ENCODE peak calls at places on chromosome 17, in ten cellular contexts. N is tibial nerve, I is adrenal gland, Y is mammary epithelial cell, M is left ventricle myocardium inferior, W is GM23248, O is body of pancreas, H is heart right ventricle, X is substantia nigra, C is AG04450. J is an unnamed sample.

GRCh38 chr17:80475949-80476876 is at the start of gene NPTX1:
- DNase-seq in O (no peak), I (no peak), C (no peak), Y (no peak), M (no peak), H (no peak), N (no peak), W (peak), X (no peak), J (no peak)

GRCh38 chr17:31052187-31052889 is 42.4 kb upstream of the NF1 start:
- DNase-seq in W (peak), M (peak), C (peak), I (peak), Y (peak), H (peak), X (no peak), O (peak), N (no peak), J (no peak)

GRCh38 chr17:30584810-30585209 is 107.6 kb downstream of the GOSR1 start:
- DNase-seq in O (no peak), H (no peak), W (no peak), N (no peak), M (no peak), I (no peak), Y (no peak), C (no peak), X (no peak), J (no peak)

GRCh38 chr17:15265131-15265530 is at the start of gene PMP22:
- DNase-seq in N (no peak), X (no peak), H (peak), C (no peak), M (peak), W (peak), I (no peak), O (no peak), Y (no peak), J (no peak)

GRCh38 chr17:56982312-56982711 is 4.4 kb downstream of the SCPEP1 start:
- DNase-seq in C (no peak), M (no peak), H (no peak), N (no peak), X (no peak), Y (peak), I (no peak), W (no peak), O (no peak), J (no peak)

GRCh38 chr17:7747586-7747985 is 30.0 kb downstream of the DNAH2 start:
- DNase-seq in X (no peak), O (no peak), W (peak), H (no peak), I (no peak), N (no peak), Y (no peak), C (peak), M (no peak), J (no peak)

GRCh38 chr17:33871720-33872535 is 383.2 kb upstream of the CCL2 start:
- DNase-seq in Y (peak), M (no peak), I (no peak), C (no peak), X (no peak), O (no peak), H (no peak), W (peak), N (no peak), J (no peak)

GRCh38 chr17:15262291-15263205 is 2.6 kb downstream of the PMP22 start:
- DNase-seq in C (peak), O (peak), H (peak), I (peak), W (peak), N (peak), M (peak), X (peak), Y (peak), J (peak)

GRCh38 chr17:65198653-65199382 is 61.6 kb downstream of the RGS9 start:
- DNase-seq in O (peak), X (no peak), M (no peak), H (no peak), I (peak), Y (peak), C (no peak), W (peak), N (no peak), J (no peak)

GRCh38 chr17:41278176-41278955 is 2.9 kb downstream of the KRTAP9-7 start:
- DNase-seq in M (no peak), Y (no peak), I (no peak), W (no peak), H (no peak), X (no peak), O (no peak), C (no peak), N (no peak), J (no peak)

GRCh38 chr17:30415491-30415890 is 36.8 kb downstream of the CPD start:
- DNase-seq in C (no peak), N (no peak), I (no peak), X (no peak), H (no peak), O (no peak), W (peak), M (no peak), Y (no peak), J (no peak)

GRCh38 chr17:57045868-57046671 is 39.0 kb upstream of the AKAP1 start:
- DNase-seq in N (no peak), Y (peak), X (no peak), H (no peak), W (peak), M (no peak), C (no peak), O (no peak), I (no peak), J (no peak)

GRCh38 chr17:63985387-63986140 is 12.6 kb upstream of the PRR29 start:
- DNase-seq in I (no peak), H (no peak), O (no peak), N (no peak), W (no peak), Y (no peak), C (no peak), X (no peak), M (no peak), J (no peak)

GRCh38 chr17:41500131-41500911 is 5.1 kb downstream of the KRT13 start:
- DNase-seq in H (no peak), M (no peak), N (no peak), I (no peak), W (peak), Y (peak), C (no peak), O (no peak), X (no peak), J (no peak)

GRCh38 chr17:9783012-9783411 is 8.4 kb downstream of the DHRS7C start:
- DNase-seq in M (no peak), H (no peak), O (no peak), Y (no peak), N (no peak), W (no peak), X (no peak), C (no peak), I (no peak), J (no peak)

GRCh38 chr17:27294689-27295630 is 1.0 kb downstream of the WSB1 start:
- DNase-seq in N (peak), O (peak), X (no peak), Y (peak), M (no peak), I (peak), W (peak), C (no peak), H (no peak), J (peak)

GRCh38 chr17:20735796-20736195 is 156.3 kb downstream of the CDRT15L2 start:
- DNase-seq in M (no peak), I (no peak), H (no peak), W (no peak), N (no peak), Y (no peak), C (no peak), O (no peak), X (no peak), J (no peak)

GRCh38 chr17:66272699-66273390 is 29.6 kb upstream of the PRKCA start:
- DNase-seq in M (no peak), H (no peak), C (peak), X (no peak), O (no peak), Y (peak), W (peak), I (peak), N (no peak), J (no peak)

GRCh38 chr17:29095439-29095838 is 52.5 kb downstream of the PIPOX start:
- DNase-seq in H (no peak), C (no peak), O (no peak), M (no peak), X (no peak), W (no peak), N (no peak), Y (no peak), I (no peak), J (no peak)

GRCh38 chr17:81977211-81978091 is at the start of gene ASPSCR1:
- DNase-seq in C (peak), O (peak), Y (peak), X (peak), H (peak), W (peak), I (peak), N (peak), M (peak), J (peak)

GRCh38 chr17:81976332-81977210 is 858 bp upstream of the ASPSCR1 start:
- DNase-seq in H (no peak), Y (no peak), N (no peak), C (no peak), O (peak), I (peak), W (peak), M (no peak), X (no peak), J (no peak)

GRCh38 chr17:81980752-81981239 is 3.4 kb downstream of the ASPSCR1 start:
- DNase-seq in X (no peak), W (no peak), N (no peak), M (no peak), O (no peak), H (no peak), C (no peak), I (no peak), Y (no peak), J (no peak)

GRCh38 chr17:81980122-81980521 is 2.7 kb downstream of the ASPSCR1 start:
- DNase-seq in N (no peak), W (no peak), H (no peak), M (no peak), I (no peak), O (no peak), C (no peak), Y (no peak), X (no peak), J (no peak)

DNA sequence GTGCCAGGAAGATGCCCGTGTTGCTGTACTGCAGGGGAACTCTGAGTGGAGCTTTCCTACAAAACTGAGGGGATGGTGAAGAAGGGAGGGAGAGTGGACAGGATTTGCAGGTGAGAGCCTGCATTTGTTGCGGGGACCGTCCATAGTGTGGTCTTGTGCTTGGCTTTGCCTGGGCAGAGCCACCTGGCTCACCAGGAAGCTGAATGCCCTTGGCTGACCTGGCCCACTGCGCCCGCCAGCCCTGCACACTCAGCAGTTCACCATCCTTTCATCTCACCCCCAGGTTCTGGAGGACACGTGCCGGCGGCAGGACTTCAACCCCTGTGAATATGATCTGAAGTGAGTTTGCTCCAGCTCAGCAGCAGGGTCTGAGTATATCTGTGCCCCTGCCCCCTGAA is 1.5 kb downstream of the ASPSCR1 start:
- DNase-seq in C (no peak), N (no peak), X (no peak), I (no peak), M (no peak), W (no peak), H (no peak), Y (no peak), O (no peak), J (no peak)
- H3K27ac ChIP-seq in C (no peak), N (no peak), X (no peak), I (no peak), M (peak), W (no peak), H (no peak), Y (no peak), O (no peak), J (no peak)

DNA sequence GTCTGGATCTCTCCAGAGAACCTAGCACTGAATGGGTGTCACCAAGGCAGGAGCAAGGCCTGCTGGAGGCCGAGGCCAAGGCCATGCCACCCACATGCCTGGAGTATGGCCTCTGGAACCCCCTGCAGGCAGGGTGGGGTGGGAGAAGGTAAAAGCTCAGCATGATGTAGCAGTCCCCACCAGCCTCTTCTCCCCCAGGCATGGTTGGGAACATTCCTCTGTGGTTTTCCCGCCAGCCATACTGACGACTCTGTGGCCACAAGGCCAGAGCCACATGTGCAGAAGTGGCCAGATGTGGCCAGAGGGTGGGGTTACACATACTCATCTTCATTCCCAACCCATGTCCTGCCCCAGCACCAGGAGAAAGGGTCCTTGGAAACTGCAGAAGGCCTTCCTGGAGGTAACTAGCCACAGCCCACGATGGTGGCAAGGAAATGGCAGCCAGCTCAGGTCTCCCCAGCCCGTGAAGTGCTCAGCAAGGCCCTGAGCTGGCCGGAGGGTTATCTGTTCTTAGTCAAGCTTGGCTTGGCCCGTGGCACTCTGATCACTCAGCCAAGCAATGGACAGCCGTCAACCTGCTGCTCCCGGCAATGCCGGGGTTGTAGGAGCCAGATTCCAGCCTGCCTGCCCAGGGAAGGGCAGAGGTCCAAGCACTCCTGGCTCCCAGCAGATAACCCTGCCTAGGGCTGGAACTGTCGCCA is 26.2 kb downstream of the HDAC5 start:
- DNase-seq in O (no peak), W (peak), I (no peak), N (no peak), M (peak), C (no peak), X (no peak), Y (no peak), H (peak), J (no peak)
- H3K27ac ChIP-seq in O (no peak), W (peak), I (peak), N (peak), M (peak), C (peak), X (peak), Y (no peak), H (peak), J (peak)

GRCh38 chr17:82592289-82592683 is 56.0 kb downstream of the WDR45B start:
- DNase-seq in O (no peak), Y (no peak), H (no peak), I (peak), N (no peak), C (no peak), M (no peak), X (no peak), W (peak), J (no peak)
- H3K27ac ChIP-seq in O (peak), Y (no peak), H (peak), I (peak), N (peak), C (no peak), M (peak), X (peak), W (peak), J (peak)

GRCh38 chr17:78357177-78357586 is 2.7 kb downstream of the SOCS3 start:
- DNase-seq in Y (no peak), H (peak), N (no peak), W (peak), C (no peak), O (peak), M (peak), I (peak), X (no peak), J (no peak)

GRCh38 chr17:78357687-78358537 is 2.0 kb downstream of the SOCS3 start:
- DNase-seq in I (no peak), N (no peak), M (no peak), H (peak), O (no peak), X (no peak), C (no peak), W (peak), Y (no peak), J (no peak)

GRCh38 chr17:78356163-78356713 is 3.6 kb downstream of the SOCS3 start:
- DNase-seq in N (no peak), I (peak), O (no peak), X (no peak), W (peak), C (peak), H (peak), Y (peak), M (no peak), J (peak)

GRCh38 chr17:78355045-78355641 is 4.7 kb downstream of the SOCS3 start:
- DNase-seq in O (no peak), Y (no peak), N (no peak), W (no peak), C (no peak), I (no peak), X (no peak), M (no peak), H (no peak), J (no peak)

DNA sequence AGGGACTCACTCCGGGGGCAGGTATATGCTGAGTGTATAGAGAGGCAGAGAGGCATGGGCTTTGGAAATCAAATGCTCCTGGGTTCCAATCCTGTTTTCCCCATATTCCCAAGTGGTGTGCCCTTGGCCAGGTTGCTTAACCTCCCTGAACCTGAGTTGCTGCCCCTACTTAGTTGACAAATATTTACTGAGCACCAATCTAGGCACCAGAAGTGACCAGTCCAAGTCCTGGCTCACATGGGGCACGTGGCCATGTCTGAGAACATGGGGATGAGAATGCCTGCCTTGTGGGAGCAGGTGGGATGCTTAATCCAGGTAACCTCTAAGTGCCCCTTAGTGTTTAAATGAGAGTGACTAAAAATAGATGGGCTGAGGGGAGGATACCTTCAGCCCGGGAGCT is 4.2 kb downstream of the SOCS3 start:
- DNase-seq in M (no peak), N (no peak), I (no peak), O (no peak), C (no peak), Y (no peak), X (no peak), H (peak), W (no peak), J (no peak)
- H3K27ac ChIP-seq in M (peak), N (peak), I (peak), O (no peak), C (peak), Y (no peak), X (no peak), H (no peak), W (peak), J (no peak)

DNA sequence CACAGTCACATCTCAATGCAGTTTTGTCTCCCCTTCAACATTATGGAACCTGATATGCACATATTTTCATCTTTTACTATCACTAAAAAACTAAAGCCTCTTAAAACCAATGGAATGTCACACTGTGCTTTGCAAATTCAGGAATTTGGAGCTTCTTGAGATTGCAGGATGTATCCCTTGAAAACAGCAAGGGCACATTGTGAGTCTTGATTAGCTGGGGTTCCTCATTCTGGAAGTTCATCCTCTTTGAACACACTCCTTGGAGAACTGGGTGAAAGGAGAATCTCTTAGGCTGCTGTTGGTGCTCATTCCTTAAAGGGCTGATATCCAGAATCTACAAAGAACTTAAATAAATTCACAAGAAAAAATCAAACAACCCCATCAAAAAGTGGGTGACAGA is 21.1 kb upstream of the MYOCD start:
- DNase-seq in Y (no peak), W (no peak), X (no peak), M (no peak), O (no peak), N (no peak), H (no peak), C (no peak), I (no peak), J (no peak)
- H3K27ac ChIP-seq in Y (no peak), W (no peak), X (no peak), M (no peak), O (no peak), N (no peak), H (no peak), C (no peak), I (no peak), J (no peak)

GRCh38 chr17:42700890-42701289 is 18.6 kb downstream of the CNTNAP1 start:
- DNase-seq in I (no peak), X (no peak), H (no peak), N (no peak), W (no peak), M (no peak), C (no peak), O (no peak), Y (no peak), J (no peak)

GRCh38 chr17:42695500-42695899 is 13.2 kb downstream of the CNTNAP1 start:
- DNase-seq in H (no peak), X (no peak), C (no peak), I (no peak), W (no peak), O (no peak), N (no peak), M (no peak), Y (no peak), J (no peak)

GRCh38 chr17:42699415-42699740 is 17.0 kb downstream of the CNTNAP1 start:
- DNase-seq in W (no peak), O (no peak), X (no peak), I (no peak), C (no peak), Y (no peak), M (no peak), N (no peak), H (no peak), J (no peak)

GRCh38 chr17:42697108-42697811 is 14.9 kb downstream of the CNTNAP1 start:
- DNase-seq in H (no peak), I (no peak), O (no peak), C (no peak), X (no peak), Y (no peak), W (no peak), M (no peak), N (no peak), J (no peak)

GRCh38 chr17:42698736-42699414 is 16.5 kb downstream of the CNTNAP1 start:
- DNase-seq in N (no peak), Y (no peak), I (peak), X (no peak), H (no peak), C (no peak), O (no peak), M (peak), W (peak), J (no peak)
- H3K27ac ChIP-seq in N (no peak), Y (no peak), I (no peak), X (no peak), H (no peak), C (no peak), O (no peak), M (peak), W (no peak), J (no peak)

GRCh38 chr17:50428831-50429424 is 2.9 kb downstream of the ACSF2 start:
- DNase-seq in M (no peak), H (no peak), I (peak), N (no peak), C (no peak), Y (peak), O (no peak), W (no peak), X (no peak), J (no peak)
- H3K27ac ChIP-seq in M (no peak), H (no peak), I (peak), N (no peak), C (no peak), Y (peak), O (no peak), W (no peak), X (no peak), J (no peak)

GRCh38 chr17:3959921-3960601 is 4.2 kb downstream of the ATP2A3 start:
- DNase-seq in W (no peak), O (no peak), X (no peak), I (no peak), M (no peak), N (no peak), C (no peak), H (no peak), Y (no peak), J (no peak)
- H3K27ac ChIP-seq in W (no peak), O (peak), X (no peak), I (peak), M (peak), N (peak), C (no peak), H (no peak), Y (no peak), J (no peak)

GRCh38 chr17:61927211-61928100 is at the start of gene INTS2:
- DNase-seq in O (peak), N (peak), W (peak), C (peak), H (peak), X (peak), Y (peak), I (peak), M (peak), J (peak)
- H3K27ac ChIP-seq in O (peak), N (peak), W (peak), C (peak), H (peak), X (peak), Y (peak), I (peak), M (peak), J (peak)

GRCh38 chr17:75525806-75526554 is 483 bp downstream of the LLGL2 start:
- DNase-seq in O (peak), Y (peak), W (no peak), H (no peak), N (no peak), C (no peak), X (no peak), M (no peak), I (no peak), J (no peak)
- H3K27ac ChIP-seq in O (peak), Y (no peak), W (no peak), H (peak), N (peak), C (no peak), X (peak), M (peak), I (peak), J (no peak)